ENCODE peak calls at places on chromosome 19, in six cellular contexts. One of them, this sample, is unnamed.

GRCh38 chr19:11657307-11657706 is 60.0 kb downstream of the ZNF627 start:
- DNase-seq in stomach: no peak
- DNase-seq in tibial nerve: no peak
- DNase-seq in thoracic aorta: no peak
- DNase-seq in cardiac fibroblast: peak
- DNase-seq in ovary: no peak
- DNase-seq in this sample: no peak

GRCh38 chr19:39970424-39970673 is 616 bp upstream of the PSMC4 start:
- DNase-seq in stomach: no peak
- DNase-seq in ovary: no peak
- DNase-seq in cardiac fibroblast: no peak
- DNase-seq in tibial nerve: no peak
- DNase-seq in thoracic aorta: no peak
- DNase-seq in this sample: no peak

GRCh38 chr19:27758626-27759505 is 1454.1 kb downstream of the UQCRFS1 start:
- DNase-seq in ovary: no peak
- DNase-seq in thoracic aorta: no peak
- DNase-seq in stomach: no peak
- DNase-seq in cardiac fibroblast: no peak
- DNase-seq in tibial nerve: no peak
- DNase-seq in this sample: no peak

GRCh38 chr19:12156254-12157058 is at the start of gene ZNF625:
- DNase-seq in cardiac fibroblast: peak
- DNase-seq in ovary: peak
- DNase-seq in tibial nerve: peak
- DNase-seq in stomach: peak
- DNase-seq in thoracic aorta: peak
- DNase-seq in this sample: peak

GRCh38 chr19:16335226-16335625 is 10.6 kb downstream of the KLF2 start:
- DNase-seq in ovary: no peak
- DNase-seq in stomach: no peak
- DNase-seq in thoracic aorta: no peak
- DNase-seq in tibial nerve: no peak
- DNase-seq in cardiac fibroblast: no peak
- DNase-seq in this sample: no peak

GRCh38 chr19:35704218-35704617 is at the start of gene ZBTB32:
- DNase-seq in cardiac fibroblast: peak
- DNase-seq in stomach: no peak
- DNase-seq in ovary: peak
- DNase-seq in thoracic aorta: no peak
- DNase-seq in tibial nerve: no peak
- DNase-seq in this sample: peak

GRCh38 chr19:23771761-23772667 is 13.3 kb upstream of the ZNF681 start:
- DNase-seq in ovary: no peak
- DNase-seq in thoracic aorta: no peak
- DNase-seq in cardiac fibroblast: no peak
- DNase-seq in tibial nerve: no peak
- DNase-seq in stomach: no peak
- DNase-seq in this sample: peak

GRCh38 chr19:52007436-52007804 is 591 bp downstream of the ZNF615 start:
- DNase-seq in thoracic aorta: no peak
- DNase-seq in ovary: no peak
- DNase-seq in tibial nerve: no peak
- DNase-seq in cardiac fibroblast: peak
- DNase-seq in stomach: no peak
- DNase-seq in this sample: no peak

GRCh38 chr19:11887247-11887617 is 350 bp upstream of the ZNF69 start:
- DNase-seq in cardiac fibroblast: no peak
- DNase-seq in stomach: no peak
- DNase-seq in thoracic aorta: no peak
- DNase-seq in ovary: no peak
- DNase-seq in tibial nerve: no peak
- DNase-seq in this sample: no peak

GRCh38 chr19:34985249-34986022 is 14.7 kb upstream of the GRAMD1A start:
- DNase-seq in stomach: peak
- DNase-seq in cardiac fibroblast: peak
- DNase-seq in ovary: no peak
- DNase-seq in thoracic aorta: no peak
- DNase-seq in tibial nerve: no peak
- DNase-seq in this sample: peak

GRCh38 chr19:3357731-3358391 is 8.5 kb upstream of the NFIC start:
- DNase-seq in thoracic aorta: no peak
- DNase-seq in cardiac fibroblast: no peak
- DNase-seq in ovary: peak
- DNase-seq in stomach: no peak
- DNase-seq in tibial nerve: no peak
- DNase-seq in this sample: no peak
- H3K4me3 ChIP-seq in thoracic aorta: peak
- H3K4me3 ChIP-seq in cardiac fibroblast: no peak
- H3K4me3 ChIP-seq in ovary: peak
- H3K4me3 ChIP-seq in stomach: peak
- H3K4me3 ChIP-seq in tibial nerve: peak
- H3K4me3 ChIP-seq in this sample: peak

GRCh38 chr19:29666634-29667389 is 1.6 kb downstream of the PLEKHF1 start:
- DNase-seq in stomach: peak
- DNase-seq in ovary: peak
- DNase-seq in thoracic aorta: no peak
- DNase-seq in cardiac fibroblast: peak
- DNase-seq in tibial nerve: peak
- DNase-seq in this sample: peak

GRCh38 chr19:29667941-29668340 is 2.7 kb downstream of the PLEKHF1 start:
- DNase-seq in cardiac fibroblast: no peak
- DNase-seq in ovary: no peak
- DNase-seq in stomach: peak
- DNase-seq in thoracic aorta: no peak
- DNase-seq in tibial nerve: no peak
- DNase-seq in this sample: no peak

GRCh38 chr19:29671393-29672076 is 6.3 kb downstream of the PLEKHF1 start:
- DNase-seq in tibial nerve: no peak
- DNase-seq in cardiac fibroblast: peak
- DNase-seq in ovary: no peak
- DNase-seq in stomach: peak
- DNase-seq in thoracic aorta: peak
- DNase-seq in this sample: no peak

GRCh38 chr19:29670255-29670654 is 5.0 kb downstream of the PLEKHF1 start:
- DNase-seq in stomach: no peak
- DNase-seq in thoracic aorta: no peak
- DNase-seq in ovary: no peak
- DNase-seq in tibial nerve: no peak
- DNase-seq in cardiac fibroblast: no peak
- DNase-seq in this sample: no peak

DNA sequence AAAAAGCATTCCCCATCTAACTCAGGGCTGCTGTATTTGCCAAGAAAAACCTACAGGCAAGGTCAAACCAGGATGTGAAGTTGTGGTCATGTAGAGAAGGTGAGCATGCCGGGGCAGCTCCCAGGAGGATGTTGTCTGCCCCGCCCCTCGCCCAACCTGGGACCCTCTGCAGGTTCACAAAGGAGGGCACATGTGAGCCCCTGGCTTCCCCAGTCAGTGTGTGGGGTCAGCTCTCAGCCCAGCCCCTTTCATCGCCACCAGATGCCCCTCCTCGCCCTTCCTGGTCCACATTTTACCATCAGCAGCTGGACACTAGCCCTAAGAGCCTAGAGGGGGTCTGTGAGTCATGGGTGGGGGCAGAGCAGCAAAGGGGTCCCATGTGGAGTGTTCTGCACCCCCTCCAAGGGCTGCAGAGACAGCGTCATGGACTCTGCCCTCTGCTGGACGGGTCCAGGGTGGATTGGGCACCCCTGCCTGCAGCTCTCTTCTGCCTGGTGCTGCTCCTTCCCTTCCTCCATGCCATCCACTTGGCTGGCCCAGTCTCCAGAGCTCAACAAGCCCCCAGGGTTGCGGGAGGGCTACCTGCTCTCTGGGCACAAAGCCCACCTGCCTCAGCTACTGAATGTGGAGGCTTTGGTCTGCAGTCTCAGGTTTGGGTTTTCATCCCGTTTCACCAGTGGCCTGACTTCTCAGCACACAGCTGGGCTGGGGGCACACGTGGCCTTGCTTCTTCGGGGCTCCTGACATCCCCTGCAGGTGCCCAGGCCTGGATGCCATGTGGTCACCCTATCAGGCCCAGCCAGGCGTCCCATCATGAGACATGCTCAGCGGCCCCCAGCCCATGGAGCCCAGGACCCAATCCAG is 3.7 kb downstream of the PLEKHF1 start:
- DNase-seq in ovary: no peak
- DNase-seq in tibial nerve: no peak
- DNase-seq in cardiac fibroblast: no peak
- DNase-seq in stomach: no peak
- DNase-seq in thoracic aorta: no peak
- DNase-seq in this sample: no peak
- TF ChIP-seq CTCF in ovary: no peak
- TF ChIP-seq CTCF in tibial nerve: no peak
- TF ChIP-seq CTCF in cardiac fibroblast: peak
- TF ChIP-seq CTCF in stomach: no peak
- TF ChIP-seq CTCF in thoracic aorta: no peak
- TF ChIP-seq CTCF in this sample: no peak

GRCh38 chr19:46372901-46373572 is 26.1 kb downstream of the PPP5C start:
- DNase-seq in cardiac fibroblast: peak
- DNase-seq in tibial nerve: no peak
- DNase-seq in stomach: no peak
- DNase-seq in ovary: no peak
- DNase-seq in thoracic aorta: no peak
- DNase-seq in this sample: no peak
- H3K4me3 ChIP-seq in cardiac fibroblast: no peak
- H3K4me3 ChIP-seq in tibial nerve: no peak
- H3K4me3 ChIP-seq in stomach: no peak
- H3K4me3 ChIP-seq in ovary: no peak
- H3K4me3 ChIP-seq in thoracic aorta: peak
- H3K4me3 ChIP-seq in this sample: no peak

GRCh38 chr19:54391589-54392061 is 23.6 kb upstream of the TTYH1 start:
- DNase-seq in tibial nerve: no peak
- DNase-seq in cardiac fibroblast: no peak
- DNase-seq in ovary: no peak
- DNase-seq in thoracic aorta: no peak
- DNase-seq in stomach: no peak
- DNase-seq in this sample: no peak
- TF ChIP-seq CTCF in tibial nerve: no peak
- TF ChIP-seq CTCF in cardiac fibroblast: peak
- TF ChIP-seq CTCF in ovary: no peak
- TF ChIP-seq CTCF in thoracic aorta: no peak
- TF ChIP-seq CTCF in stomach: no peak
- TF ChIP-seq CTCF in this sample: no peak

GRCh38 chr19:29667390-29667783 is 2.1 kb downstream of the PLEKHF1 start:
- DNase-seq in tibial nerve: no peak
- DNase-seq in ovary: no peak
- DNase-seq in cardiac fibroblast: no peak
- DNase-seq in thoracic aorta: no peak
- DNase-seq in stomach: no peak
- DNase-seq in this sample: no peak
- H3K4me3 ChIP-seq in tibial nerve: peak
- H3K4me3 ChIP-seq in ovary: no peak
- H3K4me3 ChIP-seq in cardiac fibroblast: peak
- H3K4me3 ChIP-seq in thoracic aorta: peak
- H3K4me3 ChIP-seq in stomach: peak
- H3K4me3 ChIP-seq in this sample: peak

DNA sequence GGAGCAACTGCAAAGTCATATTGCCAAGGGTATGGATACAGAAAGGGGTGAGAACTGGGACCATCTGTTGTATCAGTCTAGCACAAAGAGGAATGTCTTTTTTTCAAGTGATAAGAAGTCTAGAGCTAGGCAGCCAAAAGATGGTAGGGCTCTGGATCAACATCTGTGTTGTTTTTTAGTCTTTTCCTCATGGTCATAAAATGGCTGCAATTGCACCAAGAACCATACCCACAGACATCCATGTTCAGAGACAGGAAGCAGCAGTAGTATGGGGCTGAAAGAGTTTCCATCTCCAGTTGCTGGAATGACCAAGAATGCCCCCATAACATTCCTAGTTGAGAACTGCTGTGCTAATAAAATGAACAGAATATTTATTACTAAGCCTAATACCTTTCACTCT is 25.6 kb downstream of the KCNC3 start:
- DNase-seq in thoracic aorta: no peak
- DNase-seq in tibial nerve: no peak
- DNase-seq in ovary: no peak
- DNase-seq in stomach: no peak
- DNase-seq in cardiac fibroblast: no peak
- DNase-seq in this sample: no peak
- TF ChIP-seq CTCF in thoracic aorta: no peak
- TF ChIP-seq CTCF in tibial nerve: no peak
- TF ChIP-seq CTCF in ovary: no peak
- TF ChIP-seq CTCF in stomach: no peak
- TF ChIP-seq CTCF in cardiac fibroblast: no peak
- TF ChIP-seq CTCF in this sample: no peak

GRCh38 chr19:45090598-45090997 is 2.4 kb upstream of the PPP1R37 start:
- DNase-seq in stomach: no peak
- DNase-seq in cardiac fibroblast: no peak
- DNase-seq in thoracic aorta: no peak
- DNase-seq in tibial nerve: no peak
- DNase-seq in ovary: no peak
- DNase-seq in this sample: no peak
- H3K4me3 ChIP-seq in stomach: peak
- H3K4me3 ChIP-seq in cardiac fibroblast: peak
- H3K4me3 ChIP-seq in thoracic aorta: peak
- H3K4me3 ChIP-seq in tibial nerve: peak
- H3K4me3 ChIP-seq in ovary: peak
- H3K4me3 ChIP-seq in this sample: peak

GRCh38 chr19:41930926-41931592 is 2.8 kb upstream of the ERFL start:
- DNase-seq in tibial nerve: no peak
- DNase-seq in stomach: no peak
- DNase-seq in ovary: no peak
- DNase-seq in cardiac fibroblast: peak
- DNase-seq in thoracic aorta: no peak
- DNase-seq in this sample: no peak
- TF ChIP-seq CTCF in tibial nerve: no peak
- TF ChIP-seq CTCF in stomach: no peak
- TF ChIP-seq CTCF in ovary: no peak
- TF ChIP-seq CTCF in cardiac fibroblast: peak
- TF ChIP-seq CTCF in thoracic aorta: no peak
- TF ChIP-seq CTCF in this sample: peak

GRCh38 chr19:58212336-58213074 is 16.2 kb upstream of the ZNF544 start:
- DNase-seq in stomach: no peak
- DNase-seq in ovary: no peak
- DNase-seq in tibial nerve: no peak
- DNase-seq in thoracic aorta: no peak
- DNase-seq in cardiac fibroblast: no peak
- DNase-seq in this sample: no peak
- H3K4me3 ChIP-seq in stomach: no peak
- H3K4me3 ChIP-seq in ovary: no peak
- H3K4me3 ChIP-seq in tibial nerve: no peak
- H3K4me3 ChIP-seq in thoracic aorta: no peak
- H3K4me3 ChIP-seq in cardiac fibroblast: no peak
- H3K4me3 ChIP-seq in this sample: no peak

This sample was measured in fibroblast of villous mesenchyme.